ENCODE peak calls at places on chromosomes 3 and 15, in ten cellular contexts. N, D, Y, V, C, F, H, I, M and J are unnamed samples.
A peak's percentile ranks its signal among the peaks of the same experiment; 100 is the strongest.

GRCh38 chr15:40942865-40943264 is 10.4 kb upstream of the CHAC1 start:
- DNase-seq in N (no peak), D (no peak), Y (no peak), V (no peak), C (no peak), F (no peak), H (no peak), I (no peak), M (no peak), J (no peak)

GRCh38 chr15:90145259-90145658 is 43.0 kb upstream of the IDH2 start:
- DNase-seq in N (no peak), D (no peak), Y (no peak), V (no peak), C (no peak), F (no peak), H (peak; percentile 72), I (no peak), M (no peak), J (no peak)

GRCh38 chr3:148075829-148076716 is 621.6 kb upstream of the AGTR1 start:
- DNase-seq in N (peak; percentile 76), D (peak; percentile 62), Y (peak; percentile 57), V (peak; percentile 38), C (no peak), F (peak; percentile 62), H (peak; percentile 49), I (peak; percentile 59), M (peak; percentile 62), J (peak; percentile 70)

GRCh38 chr3:13878711-13879101 is 1.2 kb downstream of the WNT7A start:
- DNase-seq in N (peak; percentile 68), D (no peak), Y (peak; percentile 54), V (no peak), C (no peak), F (no peak), H (peak; percentile 69), I (no peak), M (no peak), J (peak; percentile 39)

GRCh38 chr3:185400340-185400667 is 37.4 kb downstream of the MAP3K13 start:
- DNase-seq in N (no peak), D (peak; percentile 23), Y (peak; percentile 33), V (no peak), C (no peak), F (no peak), H (no peak), I (peak; percentile 47), M (no peak), J (no peak)

GRCh38 chr15:63831041-63831440 is 2.7 kb downstream of the HERC1 start:
- DNase-seq in N (no peak), D (no peak), Y (no peak), V (no peak), C (no peak), F (no peak), H (no peak), I (no peak), M (no peak), J (no peak)

GRCh38 chr3:170560296-170560695 is 25.6 kb downstream of the SLC7A14 start:
- DNase-seq in N (no peak), D (peak; percentile 15), Y (no peak), V (no peak), C (no peak), F (no peak), H (no peak), I (no peak), M (no peak), J (no peak)

GRCh38 chr3:23159929-23160328 is 43.2 kb upstream of the UBE2E2 start:
- DNase-seq in N (no peak), D (peak; percentile 90), Y (peak; percentile 86), V (no peak), C (no peak), F (no peak), H (no peak), I (peak; percentile 95), M (peak; percentile 32), J (no peak)

GRCh38 chr3:49807427-49808114 is 4.5 kb downstream of the INKA1 start:
- DNase-seq in N (no peak), D (no peak), Y (no peak), V (no peak), C (no peak), F (peak; percentile 38), H (peak; percentile 55), I (no peak), M (no peak), J (no peak)

GRCh38 chr3:11914041-11914440 is 67.4 kb upstream of the TAMM41 start:
- DNase-seq in N (no peak), D (no peak), Y (no peak), V (no peak), C (no peak), F (no peak), H (no peak), I (no peak), M (no peak), J (no peak)

DNA sequence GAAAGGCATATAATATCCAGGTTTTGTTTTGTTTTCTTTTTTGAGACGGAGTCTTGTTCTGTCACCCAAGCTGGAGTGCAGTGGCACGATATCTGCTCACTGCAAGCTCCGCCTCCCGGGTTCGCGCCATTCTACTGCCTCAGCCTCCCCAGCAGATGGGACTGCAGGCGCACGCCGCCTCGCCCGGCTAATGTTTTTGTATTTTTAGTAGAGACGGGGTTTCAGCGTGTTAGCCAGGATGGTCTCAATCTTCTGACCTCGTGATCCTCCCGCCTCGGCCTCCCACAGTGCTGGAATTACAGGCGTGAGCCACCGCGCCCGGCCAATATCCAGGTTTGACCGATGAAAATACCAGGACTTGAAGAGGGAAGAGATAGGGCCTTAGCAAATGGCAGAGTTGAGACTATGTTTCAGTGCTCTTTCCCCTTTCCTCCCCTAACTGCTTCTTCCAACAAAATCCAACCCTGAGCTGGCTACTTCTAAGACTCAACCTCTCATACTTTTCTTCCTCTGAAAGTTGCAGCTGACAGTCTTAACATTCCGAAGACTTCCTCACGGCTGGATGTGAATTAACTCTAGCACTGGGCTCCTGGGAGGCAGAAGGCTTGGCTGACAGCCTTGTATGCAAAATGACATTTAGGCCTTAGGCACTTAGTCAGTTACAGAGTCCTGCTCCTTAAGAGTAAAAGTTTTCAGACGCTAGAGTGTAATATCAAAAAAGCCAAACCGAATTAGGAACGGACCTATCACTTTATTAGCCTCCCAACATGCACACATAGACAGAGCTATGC is 15.2 kb upstream of the ANXA2 start:
- DNase-seq in N (no peak), D (no peak), Y (no peak), V (no peak), C (no peak), F (no peak), H (no peak), I (no peak), M (no peak), J (peak; percentile 75)
- H3K4me2 ChIP-seq in N (no peak overlapping the region), D (peak overlapping the region; percentile 57), Y (peak overlapping the region; percentile 45), V (no peak overlapping the region), C (no peak overlapping the region), F (no peak overlapping the region), H (no peak overlapping the region), I (no peak overlapping the region), M (peak overlapping the region; percentile 53), J (no peak overlapping the region)

GRCh38 chr3:136351351-136351750 is 101.2 kb downstream of the PCCB start:
- DNase-seq in N (no peak), D (peak; percentile 58), Y (no peak), V (no peak), C (no peak), F (no peak), H (no peak), I (peak; percentile 44), M (no peak), J (no peak)

GRCh38 chr3:136351905-136352304 is 101.8 kb downstream of the PCCB start:
- DNase-seq in N (peak; percentile 4), D (no peak), Y (peak; percentile 15), V (no peak), C (no peak), F (no peak), H (no peak), I (no peak), M (no peak), J (no peak)

GRCh38 chr3:136353461-136353860 is 103.3 kb downstream of the PCCB start:
- DNase-seq in N (no peak), D (no peak), Y (no peak), V (no peak), C (peak; percentile 30), F (no peak), H (no peak), I (no peak), M (no peak), J (no peak)

GRCh38 chr3:136350557-136350956 is 100.4 kb downstream of the PCCB start:
- DNase-seq in N (no peak), D (peak; percentile 71), Y (no peak), V (no peak), C (no peak), F (no peak), H (no peak), I (peak; percentile 81), M (no peak), J (no peak)

GRCh38 chr3:136350132-136350531 is 100.0 kb downstream of the PCCB start:
- DNase-seq in N (no peak), D (peak; percentile 93), Y (peak; percentile 41), V (no peak), C (no peak), F (peak; percentile 39), H (no peak), I (peak; percentile 98), M (peak; percentile 33), J (no peak)
- H3K4me2 ChIP-seq in N (no peak overlapping the region), D (peak overlapping the region; percentile 79), Y (no peak overlapping the region), V (no peak overlapping the region), C (no peak overlapping the region), F (peak overlapping the region; percentile 17), H (peak overlapping the region; percentile 67), I (peak overlapping the region; percentile 79), M (peak overlapping the region; percentile 51), J (no peak overlapping the region)

DNA sequence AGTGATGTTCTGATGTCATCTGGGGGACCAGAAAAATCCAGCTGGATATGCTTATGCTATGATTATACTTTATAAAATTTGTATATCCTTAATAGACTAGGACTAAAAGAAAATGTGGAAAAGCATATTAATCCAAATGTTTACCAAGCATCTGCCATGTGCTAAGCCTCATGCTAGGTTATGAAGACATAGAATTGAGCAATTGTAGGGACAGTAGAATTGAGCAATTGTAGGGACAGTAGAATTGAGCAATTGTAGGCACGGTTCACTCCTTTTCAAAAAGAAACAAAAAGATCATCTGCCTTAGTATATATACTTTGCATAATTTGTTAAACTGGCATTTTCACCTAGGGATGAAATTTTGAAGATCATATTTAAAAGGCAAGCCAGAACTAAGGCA is 18.3 kb downstream of the ABHD5 start:
- DNase-seq in N (no peak), D (no peak), Y (peak; percentile 23), V (no peak), C (no peak), F (no peak), H (no peak), I (peak; percentile 81), M (no peak), J (no peak)
- H3K4me2 ChIP-seq in N (no peak overlapping the region), D (no peak overlapping the region), Y (no peak overlapping the region), V (peak overlapping the region; percentile 58), C (no peak overlapping the region), F (no peak overlapping the region), H (no peak overlapping the region), I (peak overlapping the region; percentile 65), M (peak overlapping the region; percentile 53), J (no peak overlapping the region)

DNA sequence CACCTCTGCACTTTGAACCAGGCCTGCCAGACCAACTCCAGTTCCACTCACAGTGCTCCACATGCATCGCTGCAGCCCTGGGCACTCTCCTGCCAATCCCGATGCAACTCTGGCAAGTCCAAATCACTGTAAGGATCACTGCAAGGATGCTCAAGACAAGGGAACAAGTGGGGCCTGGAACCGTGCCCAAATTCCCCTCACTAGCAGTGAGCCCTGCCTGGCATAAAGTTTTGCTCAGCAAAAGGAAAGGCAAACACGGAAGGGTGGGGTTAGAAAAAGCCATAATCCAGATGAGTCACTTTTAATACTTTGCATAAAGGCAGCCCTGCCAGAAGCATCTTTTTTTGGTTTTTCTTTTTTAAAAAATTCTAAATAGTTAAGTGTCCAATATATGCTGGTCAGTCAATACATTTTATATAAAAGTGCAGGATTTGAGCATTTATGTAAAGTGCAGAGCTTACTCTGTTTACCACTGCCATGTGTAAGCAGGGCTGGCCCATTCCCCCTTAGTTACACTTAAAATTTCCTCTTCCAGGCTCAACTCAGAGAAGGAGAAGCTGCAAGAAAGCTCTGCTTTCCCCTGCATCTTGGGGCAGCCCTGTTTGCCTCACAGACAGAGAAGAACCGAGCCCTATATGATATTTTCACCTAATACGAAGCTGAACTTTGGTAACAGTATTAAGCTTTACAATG is 102.2 kb downstream of the CD47 start:
- DNase-seq in N (no peak), D (peak; percentile 59), Y (peak; percentile 90), V (no peak), C (no peak), F (peak; percentile 64), H (no peak), I (peak; percentile 47), M (peak; percentile 35), J (no peak)
- H3K4me2 ChIP-seq in N (no peak overlapping the region), D (no peak overlapping the region), Y (peak overlapping the region; percentile 75), V (peak overlapping the region; percentile 47), C (no peak overlapping the region), F (no peak overlapping the region), H (peak overlapping the region; percentile 60), I (no peak overlapping the region), M (peak overlapping the region; percentile 68), J (no peak overlapping the region)